ENCODE peak calls at places on chromosomes 4 and X, in four cellular contexts. N is NCI-H510A treated with DMSO at 0.1 percent for 48 hours, Q is neural progenitor cell, Z is PC-9. C is an unnamed sample.

GRCh38 chr4:38075370-38076152 is 115.4 kb downstream of the PTTG2 start:
- DNase-seq in N (no peak), Q (no peak), Z (peak), C (no peak)

GRCh38 chr4:44421330-44421729 is 27.3 kb downstream of the KCTD8 start:
- DNase-seq in N (no peak), Q (no peak), Z (no peak), C (no peak)

GRCh38 chrX:8890794-8891193 is 89.6 kb upstream of the FAM9A start:
- DNase-seq in N (no peak), Q (no peak), Z (no peak), C (no peak)

GRCh38 chrX:150899191-150899757 is 806 bp upstream of the CD99L2 start:
- DNase-seq in N (peak), Q (peak), Z (no peak), C (peak)

GRCh38 chrX:71852182-71852581 is 58.5 kb upstream of the NHSL2 start:
- DNase-seq in N (no peak), Q (no peak), Z (no peak), C (no peak)

GRCh38 chr4:67680568-67681222 is 20.3 kb downstream of the UBA6 start:
- DNase-seq in N (no peak), Q (no peak), Z (no peak), C (no peak)

GRCh38 chr4:99219479-99219878 is 433 bp upstream of the ADH6 start:
- DNase-seq in N (no peak), Q (no peak), Z (no peak), C (no peak)

GRCh38 chr4:124958812-124959211 is 246.3 kb upstream of the ANKRD50 start:
- DNase-seq in N (no peak), Q (no peak), Z (no peak), C (no peak)

GRCh38 chrX:3362956-3363355 is 16.5 kb upstream of the MXRA5 start:
- DNase-seq in N (peak), Q (no peak), Z (no peak), C (no peak)

GRCh38 chr4:27861802-27862201 is 1001.2 kb downstream of the STIM2 start:
- DNase-seq in N (no peak), Q (no peak), Z (no peak), C (no peak)

GRCh38 chr4:30536231-30536630 is 183.9 kb upstream of the PCDH7 start:
- DNase-seq in N (no peak), Q (no peak), Z (no peak), C (no peak)

GRCh38 chrX:9804444-9804843 is 18.2 kb downstream of the SHROOM2 start:
- DNase-seq in N (no peak), Q (no peak), Z (no peak), C (no peak)

GRCh38 chrX:142251202-142251601 is 46.1 kb upstream of the MAGEC2 start:
- DNase-seq in N (no peak), Q (no peak), Z (no peak), C (no peak)

GRCh38 chr4:98625920-98626319 is 32.5 kb downstream of the TSPAN5 start:
- DNase-seq in N (no peak), Q (no peak), Z (peak), C (no peak)

GRCh38 chr4:142815834-142816233 is 30.3 kb downstream of the INPP4B start:
- DNase-seq in N (no peak), Q (no peak), Z (no peak), C (no peak)

GRCh38 chrX:27893211-27893610 is 85.4 kb downstream of the MAGEB10 start:
- DNase-seq in N (no peak), Q (no peak), Z (no peak), C (no peak)

GRCh38 chrX:32408389-32408788 is 803.0 kb downstream of the DMD start:
- DNase-seq in N (no peak), Q (no peak), Z (no peak), C (no peak)

GRCh38 chrX:33210156-33210555 is 1.2 kb downstream of the DMD start:
- DNase-seq in N (no peak), Q (no peak), Z (no peak), C (no peak)

GRCh38 chr4:103498161-103499070 is 221.4 kb downstream of the TACR3 start:
- DNase-seq in N (no peak), Q (no peak), Z (no peak), C (no peak)

C was measured in NCI-H2029.